ENCODE peak calls at places on chromosomes 16 and 17, in nine cellular contexts. W is heart left ventricle; X is AG04449; Z is T-helper 2 cell; T is epithelial cell of esophagus; A is T47D; I is esophagus muscularis mucosa; O is stimulated activated CD4-positive, alpha-beta T cell treated with anti-CD3 and anti-CD28 coated beads, Interleukin-2, amount 100 ng/mL, for 24 hours; D is NCI-H2171. C is an unnamed sample.

GRCh38 chr16:5490499-5490898 is 392.9 kb upstream of the EEF2KMT start:
- DNase-seq in W (no peak), X (no peak), Z (no peak), T (no peak), A (peak), I (no peak), O (peak), D (no peak), C (no peak)

GRCh38 chr16:991759-992158 is 10.2 kb downstream of the SOX8 start:
- DNase-seq in W (no peak), X (no peak), Z (no peak), T (no peak), A (no peak), I (no peak), O (no peak), D (no peak), C (no peak)

GRCh38 chr16:24178496-24178895 is 77.6 kb upstream of the CACNG3 start:
- DNase-seq in W (no peak), X (no peak), Z (no peak), T (peak), A (peak), I (no peak), O (peak), D (no peak), C (no peak)

GRCh38 chr16:24430937-24431760 is 108.2 kb upstream of the RBBP6 start:
- DNase-seq in W (no peak), X (no peak), Z (no peak), T (no peak), A (no peak), I (no peak), O (no peak), D (no peak), C (no peak)

GRCh38 chr17:45098869-45099616 is 33.3 kb downstream of the PLCD3 start:
- DNase-seq in W (peak), X (no peak), Z (peak), T (peak), A (peak), I (peak), O (peak), D (peak), C (peak)

GRCh38 chr16:65658339-65659275 is 536.7 kb upstream of the CDH11 start:
- DNase-seq in W (no peak), X (peak), Z (no peak), T (peak), A (no peak), I (no peak), O (no peak), D (no peak), C (peak)

GRCh38 chr16:89921131-89921698 is 1.9 kb upstream of the TUBB3 start:
- DNase-seq in W (no peak), X (no peak), Z (no peak), T (no peak), A (no peak), I (no peak), O (no peak), D (no peak), C (no peak)

GRCh38 chr17:67068999-67069398 is 24.6 kb downstream of the CACNG1 start:
- DNase-seq in W (no peak), X (no peak), Z (no peak), T (no peak), A (no peak), I (no peak), O (no peak), D (no peak), C (no peak)

GRCh38 chr17:61168506-61168905 is 231.1 kb upstream of the TBX2 start:
- DNase-seq in W (no peak), X (no peak), Z (no peak), T (peak), A (no peak), I (no peak), O (no peak), D (no peak), C (no peak)

GRCh38 chr17:16314189-16314588 is 39.1 kb downstream of the CENPV start:
- DNase-seq in W (no peak), X (no peak), Z (no peak), T (no peak), A (no peak), I (no peak), O (no peak), D (no peak), C (no peak)

GRCh38 chr16:77171750-77172635 is 19.0 kb upstream of the MON1B start:
- DNase-seq in W (no peak), X (peak), Z (no peak), T (peak), A (peak), I (no peak), O (no peak), D (peak), C (peak)

GRCh38 chr16:56950881-56951771 is 10.6 kb upstream of the CETP start:
- DNase-seq in W (no peak), X (no peak), Z (peak), T (peak), A (no peak), I (no peak), O (peak), D (no peak), C (no peak)

GRCh38 chr17:2598166-2598565 is 4.7 kb downstream of the PAFAH1B1 start:
- DNase-seq in W (no peak), X (no peak), Z (no peak), T (peak), A (no peak), I (no peak), O (no peak), D (no peak), C (no peak)

GRCh38 chr16:49470550-49470949 is 96.9 kb downstream of the C16orf78 start:
- DNase-seq in W (peak), X (no peak), Z (no peak), T (no peak), A (no peak), I (peak), O (no peak), D (no peak), C (no peak)